ENCODE peak calls at places on chromosomes 3 and 15, in six cellular contexts. X is transverse colon, P is thyroid gland, A is A549, B is heart left ventricle, G is esophagus squamous epithelium. D is an unnamed sample.

GRCh38 chr3:142886938-142887337 is 1.9 kb downstream of the PCOLCE2 start:
- DNase-seq in B (no peak), P (no peak), A (peak; percentile 18), G (no peak), X (no peak), D (no peak)

GRCh38 chr3:197478746-197479668 is 76.8 kb downstream of the BDH1 start:
- DNase-seq in G (no peak), B (no peak), X (no peak), A (no peak), P (no peak), D (no peak)

GRCh38 chr15:39028069-39028468 is 463.5 kb upstream of the RASGRP1 start:
- DNase-seq in B (no peak), A (peak; percentile 20), X (no peak), P (peak; percentile 4), G (no peak), D (no peak)

GRCh38 chr15:58491151-58491473 is 59.3 kb downstream of the LIPC start:
- DNase-seq in G (no peak), B (no peak), X (no peak), A (no peak), P (peak; percentile 40), D (no peak)

GRCh38 chr15:80121546-80121945 is 31.3 kb upstream of the FAH start:
- DNase-seq in A (no peak), G (no peak), P (no peak), B (no peak), X (no peak), D (no peak)

GRCh38 chr15:35107122-35107521 is 22.0 kb upstream of the NANOGP8 start:
- DNase-seq in X (no peak), B (no peak), P (no peak), G (no peak), A (no peak), D (no peak)

GRCh38 chr3:179716226-179716625 is 63.4 kb downstream of the USP13 start:
- DNase-seq in B (no peak), X (no peak), P (no peak), A (no peak), G (no peak), D (no peak)

GRCh38 chr3:126621627-126622345 is 33.1 kb downstream of the TXNRD3 start:
- DNase-seq in B (no peak), X (no peak), A (no peak), P (no peak), G (no peak), D (no peak)

GRCh38 chr3:85821130-85821756 is 862.5 kb downstream of the CADM2 start:
- DNase-seq in X (peak; percentile 17), A (peak; percentile 58), P (peak; percentile 48), G (no peak), B (no peak), D (no peak)

GRCh38 chr3:13113346-13114335 is 40.4 kb upstream of the IQSEC1 start:
- DNase-seq in B (no peak), A (no peak), P (no peak), G (no peak), X (no peak), D (no peak)

GRCh38 chr3:5767304-5767703 is 579.8 kb downstream of the EDEM1 start:
- DNase-seq in P (no peak), A (no peak), G (no peak), B (no peak), X (no peak), D (no peak)

GRCh38 chr3:84136425-84136824 is 822.4 kb upstream of the CADM2 start:
- DNase-seq in G (no peak), P (no peak), B (no peak), X (no peak), A (peak; percentile 2), D (no peak)

GRCh38 chr3:105927720-105928119 is 58.9 kb upstream of the CBLB start:
- DNase-seq in B (no peak), X (no peak), A (no peak), G (no peak), P (no peak), D (no peak)

GRCh38 chr3:28349397-28350000 is 875 bp upstream of the AZI2 start:
- DNase-seq in P (no peak), X (no peak), A (no peak), G (no peak), B (no peak), D (no peak)

GRCh38 chr3:136651585-136651984 is 100.6 kb downstream of the STAG1 start:
- DNase-seq in G (no peak), A (no peak), X (no peak), B (no peak), P (no peak), D (no peak)

GRCh38 chr15:67107014-67107812 is 41.8 kb downstream of the SMAD3 start:
- DNase-seq in A (peak; percentile 100), P (peak; percentile 73), G (no peak), B (no peak), X (peak; percentile 77), D (peak; percentile 88)

GRCh38 chr15:88300018-88300549 is 43.5 kb upstream of the NTRK3 start:
- DNase-seq in P (no peak), A (no peak), X (no peak), B (no peak), G (no peak), D (no peak)

GRCh38 chr3:72152551-72153476 is 367.9 kb upstream of the PROK2 start:
- DNase-seq in P (peak; percentile 78), G (no peak), A (peak; percentile 36), B (peak; percentile 74), X (peak; percentile 79), D (peak; percentile 86)

GRCh38 chr3:141414141-141414689 is 45.9 kb downstream of the ZBTB38 start:
- DNase-seq in P (peak; percentile 64), B (peak; percentile 31), G (no peak), X (no peak), A (no peak), D (no peak)

GRCh38 chr15:62942411-62942810 is 100.1 kb upstream of the TPM1 start:
- DNase-seq in X (no peak), G (no peak), B (no peak), A (no peak), P (no peak), D (no peak)

GRCh38 chr3:76487446-76487845 is 552.5 kb upstream of the ROBO2 start:
- DNase-seq in A (no peak), P (no peak), X (no peak), B (no peak), G (no peak), D (no peak)

GRCh38 chr15:52503788-52504496 is 24.7 kb downstream of the MYO5A start:
- DNase-seq in G (no peak), B (no peak), P (no peak), A (no peak), X (no peak), D (no peak)

GRCh38 chr3:51642462-51642861 is 28.6 kb upstream of the TEX264 start:
- DNase-seq in B (no peak), A (no peak), G (no peak), P (no peak), X (no peak), D (no peak)

GRCh38 chr3:123660900-123661299 is 76.0 kb upstream of the HACD2 start:
- DNase-seq in P (peak; percentile 98), B (peak; percentile 93), X (peak; percentile 91), A (no peak), G (no peak), D (peak; percentile 97)

GRCh38 chr15:86919581-86919980 is 839.9 kb downstream of the AGBL1 start:
- DNase-seq in G (no peak), B (no peak), X (no peak), P (no peak), A (no peak), D (no peak)
- H3K27ac ChIP-seq in G (no peak overlapping the region), B (no peak overlapping the region), X (no peak overlapping the region), P (no peak overlapping the region), A (no peak overlapping the region), D (no peak overlapping the region)

GRCh38 chr15:84981054-84981710 is 474 bp upstream of the PDE8A start:
- DNase-seq in X (peak; percentile 97), A (peak; percentile 99), P (peak; percentile 93), B (peak; percentile 96), G (peak; percentile 72), D (peak; percentile 95)

GRCh38 chr15:84981711-84982300 is at the start of gene PDE8A:
- DNase-seq in G (no peak), A (peak; percentile 30), X (peak; percentile 63), B (peak; percentile 23), P (peak; percentile 44), D (no peak)

GRCh38 chr15:84983711-84984110 is 2.1 kb downstream of the PDE8A start:
- DNase-seq in B (no peak), P (no peak), A (peak; percentile 34), G (no peak), X (no peak), D (no peak)

GRCh38 chr15:84983299-84983698 is 1.6 kb downstream of the PDE8A start:
- DNase-seq in A (no peak), P (no peak), B (no peak), X (no peak), G (no peak), D (no peak)

GRCh38 chr15:84982301-84982920 is 755 bp downstream of the PDE8A start:
- DNase-seq in X (peak; percentile 70), P (peak; percentile 25), A (peak; percentile 59), G (no peak), B (peak; percentile 59), D (peak; percentile 33)
- TF ChIP-seq POLR2A in X (peak; percentile 74), P (no peak), A (no peak), G (no peak), B (no peak), D (no peak)

DNA sequence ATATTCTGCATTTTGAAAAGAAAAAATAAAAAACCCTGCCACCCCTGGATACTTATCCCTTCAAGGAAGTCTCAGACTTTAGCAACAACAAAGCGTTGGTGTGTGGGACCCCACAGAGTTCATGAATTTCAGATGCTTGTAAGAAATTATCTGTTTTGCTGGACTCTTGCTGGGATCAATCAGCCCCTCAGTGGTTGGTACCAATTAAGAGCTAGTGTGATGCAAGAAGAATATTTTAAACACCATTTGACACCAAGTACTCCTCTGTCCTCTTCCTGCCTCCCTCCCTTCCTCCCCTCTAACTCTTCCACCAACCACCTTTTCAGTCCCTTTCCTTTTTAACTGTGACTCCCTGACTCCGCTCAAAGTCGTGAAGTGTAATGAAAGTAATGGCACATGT is 51.5 kb downstream of the SST start:
- DNase-seq in P (no peak), A (no peak), X (no peak), B (no peak), G (no peak), D (no peak)
- H3K4me3 ChIP-seq in P (no peak overlapping the region), A (no peak overlapping the region), X (no peak overlapping the region), B (no peak overlapping the region), G (no peak overlapping the region), D (no peak overlapping the region)

GRCh38 chr3:30677347-30677685 is 70.9 kb downstream of the TGFBR2 start:
- DNase-seq in B (no peak), X (no peak), A (no peak), G (no peak), P (no peak), D (no peak)

GRCh38 chr3:30680789-30681188 is 74.4 kb downstream of the TGFBR2 start:
- DNase-seq in A (no peak), B (peak; percentile 40), P (no peak), G (no peak), X (no peak), D (no peak)

GRCh38 chr3:30681276-30682211 is 75.1 kb downstream of the TGFBR2 start:
- DNase-seq in X (no peak), P (peak; percentile 67), A (no peak), B (peak; percentile 70), G (no peak), D (peak; percentile 42)

GRCh38 chr3:30676424-30677346 is 70.3 kb downstream of the TGFBR2 start:
- DNase-seq in B (no peak), G (no peak), X (no peak), A (no peak), P (no peak), D (no peak)

GRCh38 chr3:30679045-30679444 is 72.6 kb downstream of the TGFBR2 start:
- DNase-seq in X (no peak), G (no peak), B (no peak), A (no peak), P (no peak), D (no peak)
- H3K27ac ChIP-seq in X (peak overlapping the region; percentile 78), G (no peak overlapping the region), B (peak overlapping the region; percentile 20), A (no peak overlapping the region), P (no peak overlapping the region), D (peak overlapping the region; percentile 86)

GRCh38 chr3:112119686-112120484 is 13.2 kb downstream of the GCSAM start:
- DNase-seq in X (no peak), G (no peak), P (no peak), A (no peak), B (no peak), D (no peak)
- TF ChIP-seq POLR2A in X (no peak), G (no peak), P (no peak), A (no peak), B (no peak), D (no peak)

D was measured in uterus.